ENCODE peak calls at places on chromosomes 16 and 17, in six cellular contexts. O, E, Z, T, G and W are unnamed samples.

GRCh38 chr17:16915752-16916556 is 56.0 kb downstream of the TNFRSF13B start:
- DNase-seq in O (peak), E (peak), Z (peak), T (peak), G (peak), W (peak)

GRCh38 chr17:79082311-79083190 is 7.9 kb downstream of the ENGASE start:
- DNase-seq in O (peak), E (peak), Z (peak), T (peak), G (no peak), W (peak)

GRCh38 chr16:24499193-24499814 is 40.1 kb upstream of the RBBP6 start:
- DNase-seq in O (peak), E (peak), Z (peak), T (peak), G (no peak), W (peak)

GRCh38 chr17:17186051-17186450 is 20.1 kb downstream of the PLD6 start:
- DNase-seq in O (no peak), E (no peak), Z (no peak), T (no peak), G (no peak), W (no peak)

GRCh38 chr17:82338858-82339633 is 5.5 kb upstream of the SECTM1 start:
- DNase-seq in O (no peak), E (peak), Z (peak), T (peak), G (no peak), W (no peak)

GRCh38 chr17:73013816-73014663 is 78.4 kb downstream of the SLC39A11 start:
- DNase-seq in O (no peak), E (peak), Z (no peak), T (no peak), G (no peak), W (peak)

GRCh38 chr16:81748476-81749198 is 30.5 kb upstream of the PLCG2 start:
- DNase-seq in O (no peak), E (no peak), Z (no peak), T (no peak), G (peak), W (peak)

GRCh38 chr17:43453331-43453812 is 30.4 kb upstream of the DHX8 start:
- DNase-seq in O (no peak), E (no peak), Z (no peak), T (no peak), G (no peak), W (no peak)

GRCh38 chr16:21952040-21952792 is 945 bp upstream of the UQCRC2 start:
- DNase-seq in O (peak), E (peak), Z (peak), T (peak), G (peak), W (peak)

GRCh38 chr17:74525781-74526288 is 5.4 kb downstream of the CD300LB start:
- DNase-seq in O (no peak), E (no peak), Z (no peak), T (no peak), G (no peak), W (no peak)

GRCh38 chr16:81315271-81316175 is 761 bp downstream of the GAN start:
- DNase-seq in O (peak), E (peak), Z (peak), T (peak), G (no peak), W (peak)

GRCh38 chr16:64648282-64648681 is 473.6 kb downstream of the CDH11 start:
- DNase-seq in O (no peak), E (no peak), Z (no peak), T (no peak), G (no peak), W (no peak)

GRCh38 chr16:66701061-66701460 is 4.5 kb upstream of the CMTM4 start:
- DNase-seq in O (no peak), E (no peak), Z (no peak), T (peak), G (no peak), W (no peak)

GRCh38 chr17:78844301-78845005 is 3.8 kb upstream of the USP36 start:
- DNase-seq in O (no peak), E (no peak), Z (no peak), T (peak), G (no peak), W (no peak)

GRCh38 chr16:78667675-78668074 is 568.2 kb downstream of the WWOX start:
- DNase-seq in O (no peak), E (no peak), Z (no peak), T (no peak), G (no peak), W (no peak)

GRCh38 chr17:80647746-80648145 is 103.1 kb downstream of the RPTOR start:
- DNase-seq in O (no peak), E (no peak), Z (no peak), T (no peak), G (no peak), W (no peak)
- TF ChIP-seq MYC in O (no peak), E (no peak), Z (no peak), T (no peak), G (no peak), W (no peak)

GRCh38 chr17:38729886-38730525 is at the start of gene CISD3:
- DNase-seq in O (peak), E (peak), Z (peak), T (peak), G (no peak), W (peak)
- TF ChIP-seq MYC in O (peak), E (peak), Z (peak), T (no peak), G (no peak), W (no peak)

GRCh38 chr17:31094600-31095238 is at the start of gene NF1:
- DNase-seq in O (peak), E (peak), Z (peak), T (peak), G (peak), W (peak)

GRCh38 chr17:31095239-31096105 is 695 bp downstream of the NF1 start:
- DNase-seq in O (peak), E (peak), Z (peak), T (peak), G (no peak), W (peak)

GRCh38 chr17:31099051-31099450 is 4.3 kb downstream of the NF1 start:
- DNase-seq in O (no peak), E (no peak), Z (no peak), T (no peak), G (no peak), W (no peak)

GRCh38 chr17:31093866-31094599 is 744 bp upstream of the NF1 start:
- DNase-seq in O (peak), E (no peak), Z (no peak), T (peak), G (no peak), W (no peak)

GRCh38 chr17:31096106-31096436 is 1.3 kb downstream of the NF1 start:
- DNase-seq in O (no peak), E (no peak), Z (no peak), T (no peak), G (no peak), W (no peak)
- TF ChIP-seq MYC in O (no peak), E (no peak), Z (no peak), T (no peak), G (no peak), W (no peak)

GRCh38 chr17:49585422-49586027 is 9.9 kb downstream of the NXPH3 start:
- DNase-seq in O (no peak), E (peak), Z (peak), T (no peak), G (no peak), W (no peak)
- TF ChIP-seq MYC in O (no peak), E (no peak), Z (no peak), T (no peak), G (no peak), W (no peak)

GRCh38 chr17:29766796-29767327 is 144.2 kb upstream of the CORO6 start:
- DNase-seq in O (no peak), E (no peak), Z (no peak), T (no peak), G (no peak), W (no peak)

GRCh38 chr17:29764217-29764616 is 141.5 kb upstream of the CORO6 start:
- DNase-seq in O (no peak), E (no peak), Z (no peak), T (no peak), G (no peak), W (no peak)

GRCh38 chr17:29763273-29763672 is 140.6 kb upstream of the CORO6 start:
- DNase-seq in O (no peak), E (no peak), Z (no peak), T (no peak), G (no peak), W (no peak)

GRCh38 chr17:29760771-29761682 is 138.3 kb upstream of the CORO6 start:
- DNase-seq in O (peak), E (peak), Z (no peak), T (peak), G (peak), W (peak)

DNA sequence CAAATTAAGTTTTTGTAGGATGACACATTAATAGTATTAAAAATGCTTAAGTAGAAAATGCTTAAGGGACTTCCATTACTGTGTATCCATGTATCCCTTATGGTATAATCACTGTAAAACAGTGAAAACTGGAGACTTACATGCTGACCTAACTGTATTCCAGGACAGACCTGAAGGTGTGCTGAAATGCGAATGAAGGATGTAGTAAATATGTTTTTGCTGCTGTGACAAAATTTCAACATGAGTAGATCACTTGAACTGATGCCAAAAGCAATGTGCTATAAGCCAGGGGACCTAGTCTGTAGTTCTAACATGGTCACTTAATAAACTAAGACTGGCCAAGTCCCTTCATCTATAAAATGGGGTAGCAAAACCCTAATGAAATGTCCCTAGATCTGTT is 142.0 kb upstream of the CORO6 start:
- DNase-seq in O (no peak), E (no peak), Z (no peak), T (no peak), G (no peak), W (no peak)
- TF ChIP-seq MYC in O (no peak), E (no peak), Z (no peak), T (no peak), G (no peak), W (no peak)

GRCh38 chr17:29051731-29052130 is 8.8 kb downstream of the PIPOX start:
- DNase-seq in O (no peak), E (no peak), Z (no peak), T (no peak), G (no peak), W (no peak)
- TF ChIP-seq MYC in O (no peak), E (no peak), Z (no peak), T (no peak), G (no peak), W (no peak)

GRCh38 chr16:27959914-27960313 is 103.6 kb downstream of the GSG1L start:
- DNase-seq in O (no peak), E (no peak), Z (peak), T (no peak), G (no peak), W (no peak)
- TF ChIP-seq MYC in O (no peak), E (no peak), Z (no peak), T (no peak), G (no peak), W (no peak)

DNA sequence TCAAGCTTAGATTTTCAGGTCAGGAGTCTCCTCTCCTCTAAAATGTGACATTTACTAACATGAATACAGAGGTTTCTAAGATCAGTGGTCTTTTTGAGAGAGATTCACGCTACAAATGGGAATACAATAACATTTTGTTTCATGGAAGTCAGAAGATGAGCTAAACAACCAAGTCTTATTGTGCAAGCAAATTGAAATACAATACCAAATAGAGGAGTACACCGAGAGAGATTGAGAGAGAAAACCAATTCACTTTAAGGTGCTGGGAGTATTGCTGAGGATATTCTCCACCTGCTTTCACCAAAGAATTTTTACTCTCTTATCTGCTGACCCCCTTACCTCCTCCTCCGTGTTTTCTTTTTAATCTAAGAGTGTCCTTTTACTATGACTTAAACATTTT is 11.5 kb downstream of the VEZF1 start:
- DNase-seq in O (no peak), E (no peak), Z (no peak), T (no peak), G (no peak), W (no peak)
- TF ChIP-seq MYC in O (no peak), E (no peak), Z (no peak), T (no peak), G (no peak), W (no peak)